ENCODE peak calls at places on chromosomes 12 and 14, in seven cellular contexts. Y, T, Z, U, F, P and J are unnamed samples.
A peak's percentile ranks its signal among the peaks of the same experiment; 100 is the strongest.

GRCh38 chr12:106062693-106063092 is 76.1 kb downstream of the NUAK1 start:
- DNase-seq in Z (no peak), T (no peak), Y (no peak), F (no peak), P (no peak), U (no peak), J (no peak)

GRCh38 chr12:119804011-119804641 is 73.0 kb downstream of the CIT start:
- DNase-seq in P (no peak), T (peak; percentile 62), F (no peak), U (peak; percentile 90), Z (no peak), Y (peak; percentile 78), J (peak; percentile 30)

GRCh38 chr12:96094201-96094600 is 58.8 kb upstream of the LTA4H start:
- DNase-seq in T (no peak), F (peak; percentile 88), Y (no peak), P (no peak), U (no peak), Z (no peak), J (peak; percentile 84)

GRCh38 chr12:49346659-49347306 is at the start of gene DNAJC22:
- DNase-seq in F (no peak), P (no peak), Y (peak; percentile 43), U (peak; percentile 70), Z (no peak), T (no peak), J (no peak)

GRCh38 chr12:50708619-50709018 is 55.3 kb upstream of the ATF1 start:
- DNase-seq in P (no peak), T (no peak), F (no peak), U (no peak), Z (no peak), Y (no peak), J (no peak)

GRCh38 chr12:115871714-115872113 is 405.8 kb downstream of the MED13L start:
- DNase-seq in P (no peak), T (no peak), Z (no peak), Y (no peak), U (no peak), F (no peak), J (no peak)

GRCh38 chr12:3613641-3614180 is 122.7 kb downstream of the PRMT8 start:
- DNase-seq in Y (peak; percentile 11), F (no peak), P (no peak), T (no peak), U (no peak), Z (no peak), J (no peak)

GRCh38 chr12:46677749-46678148 is 148.0 kb downstream of the SLC38A4 start:
- DNase-seq in U (no peak), P (no peak), Z (no peak), T (no peak), Y (no peak), F (peak; percentile 32), J (no peak)

GRCh38 chr14:100271247-100271939 is 32.4 kb downstream of the YY1 start:
- DNase-seq in Z (no peak), P (no peak), T (no peak), U (no peak), F (no peak), Y (no peak), J (no peak)

GRCh38 chr14:70822706-70823185 is 13.4 kb upstream of the MAP3K9 start:
- DNase-seq in Y (no peak), U (peak; percentile 82), P (no peak), F (no peak), Z (no peak), T (no peak), J (no peak)

GRCh38 chr14:75542585-75543091 is 20.4 kb downstream of the BATF start:
- DNase-seq in U (peak; percentile 92), T (no peak), F (no peak), P (peak; percentile 82), Z (no peak), Y (no peak), J (no peak)

GRCh38 chr12:85642810-85643209 is 193.4 kb downstream of the RASSF9 start:
- DNase-seq in U (no peak), P (no peak), Y (no peak), Z (no peak), F (peak; percentile 26), T (no peak), J (no peak)

GRCh38 chr14:102164241-102164641 is 24.5 kb downstream of the WDR20 start:
- DNase-seq in P (no peak), T (no peak), U (no peak), Z (no peak), Y (no peak), F (no peak), J (no peak)

GRCh38 chr14:88791629-88792571 is 853 bp downstream of the EML5 start:
- DNase-seq in T (no peak), Z (no peak), Y (peak; percentile 61), U (peak; percentile 74), P (peak; percentile 2), F (no peak), J (no peak)

GRCh38 chr12:38137287-38137686 is 179.3 kb upstream of the ALG10B start:
- DNase-seq in P (no peak), T (no peak), U (peak; percentile 36), Y (no peak), Z (no peak), F (no peak), J (no peak)

GRCh38 chr14:20970983-20971704 is 15.9 kb downstream of the RNASE2 start:
- DNase-seq in Y (peak; percentile 89), P (peak; percentile 80), Z (peak; percentile 75), U (peak; percentile 94), T (peak; percentile 75), F (peak; percentile 80), J (peak; percentile 53)

GRCh38 chr14:100865682-100866591 is 37.6 kb downstream of the RTL1 start:
- DNase-seq in U (peak; percentile 54), P (no peak), T (no peak), Z (no peak), F (no peak), Y (peak; percentile 37), J (no peak)

GRCh38 chr12:24997970-24998582 is 49.2 kb upstream of the BCAT1 start:
- DNase-seq in Y (no peak), Z (no peak), F (no peak), P (no peak), T (no peak), U (no peak), J (peak; percentile 3)

GRCh38 chr14:30885840-30886740 is 11.7 kb downstream of the COCH start:
- DNase-seq in F (no peak), T (no peak), Z (no peak), Y (no peak), U (no peak), P (no peak), J (no peak)

GRCh38 chr14:77099425-77100167 is 1.5 kb downstream of the CIPC start:
- DNase-seq in U (no peak), F (no peak), T (no peak), P (no peak), Z (no peak), Y (no peak), J (no peak)

GRCh38 chr12:7934153-7934552 is 1.8 kb downstream of the SLC2A3 start:
- DNase-seq in Z (no peak), T (no peak), U (no peak), Y (no peak), F (no peak), P (no peak), J (no peak)

GRCh38 chr12:21529456-21529855 is 3.4 kb downstream of the SPX start:
- DNase-seq in U (no peak), Z (no peak), P (no peak), Y (no peak), T (no peak), F (no peak), J (no peak)

GRCh38 chr12:52613363-52614030 is 4.9 kb downstream of the KRT73 start:
- DNase-seq in P (no peak), U (no peak), T (no peak), Y (no peak), Z (no peak), F (no peak), J (no peak)

GRCh38 chr14:49966304-49966809 is 73.5 kb downstream of the ARF6 start:
- DNase-seq in T (no peak), Y (no peak), P (no peak), U (no peak), F (peak; percentile 65), Z (no peak), J (no peak)

GRCh38 chr14:100911665-100912316 is 8.3 kb upstream of the RTL1 start:
- DNase-seq in Z (no peak), T (no peak), Y (no peak), P (no peak), U (no peak), F (no peak), J (no peak)

GRCh38 chr14:79825046-79825521 is 386.2 kb downstream of the DIO2 start:
- DNase-seq in T (peak; percentile 18), Y (no peak), F (no peak), U (no peak), P (no peak), Z (peak; percentile 16), J (no peak)

GRCh38 chr12:105622846-105623245 is 292.4 kb downstream of the C12orf75 start:
- DNase-seq in P (no peak), Y (no peak), Z (no peak), U (no peak), F (no peak), T (no peak), J (no peak)